ENCODE peak calls at places on chromosomes 13 and 19, in six cellular contexts. U is astrocyte of the cerebellum, S is psoas muscle, V is endodermal cell, D is GM13977, W is heart left ventricle. H is an unnamed sample.

GRCh38 chr19:53908106-53908932 is 759 bp upstream of the CACNG7 start:
- DNase-seq in U (peak; percentile 5), S (peak; percentile 59), V (peak; percentile 95), D (peak; percentile 84), W (peak; percentile 43), H (no peak)

GRCh38 chr19:41995959-41996797 is 2.1 kb upstream of the ATP1A3 start:
- DNase-seq in U (no peak), S (no peak), V (peak; percentile 78), D (peak; percentile 62), W (no peak), H (no peak)

GRCh38 chr13:32881074-32881791 is 135.0 kb upstream of the KL start:
- DNase-seq in U (peak; percentile 31), S (no peak), V (no peak), D (no peak), W (no peak), H (no peak)

GRCh38 chr13:95937700-95938320 is 115.4 kb downstream of the UGGT2 start:
- DNase-seq in U (no peak), S (no peak), V (no peak), D (no peak), W (no peak), H (no peak)

GRCh38 chr13:52130641-52131040 is 1.8 kb upstream of the NEK5 start:
- DNase-seq in U (no peak), S (no peak), V (no peak), D (no peak), W (no peak), H (no peak)

GRCh38 chr19:21109116-21109515 is 27.1 kb downstream of the ZNF714 start:
- DNase-seq in U (no peak), S (no peak), V (no peak), D (no peak), W (no peak), H (no peak)

GRCh38 chr13:30698023-30698422 is 37.3 kb upstream of the ALOX5AP start:
- DNase-seq in U (peak; percentile 91), S (no peak), V (peak; percentile 15), D (no peak), W (no peak), H (no peak)

GRCh38 chr13:43246382-43246781 is 223.0 kb downstream of the DNAJC15 start:
- DNase-seq in U (no peak), S (no peak), V (no peak), D (no peak), W (no peak), H (no peak)

GRCh38 chr13:58587183-58587582 is 955.6 kb downstream of the PCDH17 start:
- DNase-seq in U (no peak), S (no peak), V (no peak), D (peak; percentile 2), W (no peak), H (no peak)

GRCh38 chr13:104006625-104007061 is 940.4 kb upstream of the SLC10A2 start:
- DNase-seq in U (peak; percentile 49), S (no peak), V (no peak), D (no peak), W (no peak), H (no peak)

GRCh38 chr13:30394798-30395191 is 27.5 kb upstream of the UBE2L5 start:
- DNase-seq in U (no peak), S (no peak), V (no peak), D (peak; percentile 55), W (no peak), H (no peak)

GRCh38 chr13:98945863-98946605 is 31.8 kb downstream of the DOCK9 start:
- DNase-seq in U (no peak), S (no peak), V (no peak), D (no peak), W (no peak), H (no peak)

GRCh38 chr13:44394649-44395048 is 21.0 kb downstream of the SERP2 start:
- DNase-seq in U (no peak), S (no peak), V (no peak), D (no peak), W (no peak), H (no peak)

GRCh38 chr13:32840113-32840512 is 176.1 kb upstream of the KL start:
- DNase-seq in U (no peak), S (no peak), V (no peak), D (no peak), W (no peak), H (no peak)

GRCh38 chr19:4028334-4029246 is 21.1 kb downstream of the PIAS4 start:
- DNase-seq in U (no peak), S (no peak), V (no peak), D (no peak), W (no peak), H (no peak)

GRCh38 chr19:611506-611869 is 21.8 kb downstream of the HCN2 start:
- DNase-seq in U (peak; percentile 98), S (no peak), V (no peak), D (no peak), W (no peak), H (no peak)

GRCh38 chr19:29798783-29799182 is 13.0 kb upstream of the CCNE1 start:
- DNase-seq in U (no peak), S (peak; percentile 19), V (no peak), D (no peak), W (no peak), H (no peak)

GRCh38 chr13:64723735-64724134 is 2506.4 kb downstream of the PCDH9 start:
- DNase-seq in U (peak; percentile 72), S (no peak), V (no peak), D (no peak), W (no peak), H (no peak)

GRCh38 chr19:13957107-13957506 is 4.8 kb downstream of the DCAF15 start:
- DNase-seq in U (no peak), S (peak; percentile 83), V (no peak), D (no peak), W (no peak), H (no peak)
- TF ChIP-seq CTCF in U (no peak), S (no peak), V (no peak), D (no peak), W (no peak), H (no peak)

GRCh38 chr13:49213997-49214916 is 5.9 kb upstream of the MLNR start:
- DNase-seq in U (no peak), S (no peak), V (no peak), D (no peak), W (no peak), H (no peak)

GRCh38 chr13:49213539-49213938 is 6.6 kb upstream of the MLNR start:
- DNase-seq in U (no peak), S (no peak), V (no peak), D (no peak), W (no peak), H (no peak)

GRCh38 chr13:49217962-49218492 is 2.1 kb upstream of the MLNR start:
- DNase-seq in U (no peak), S (no peak), V (no peak), D (no peak), W (no peak), H (no peak)

GRCh38 chr13:49216334-49216733 is 3.8 kb upstream of the MLNR start:
- DNase-seq in U (no peak), S (no peak), V (no peak), D (no peak), W (no peak), H (no peak)

DNA sequence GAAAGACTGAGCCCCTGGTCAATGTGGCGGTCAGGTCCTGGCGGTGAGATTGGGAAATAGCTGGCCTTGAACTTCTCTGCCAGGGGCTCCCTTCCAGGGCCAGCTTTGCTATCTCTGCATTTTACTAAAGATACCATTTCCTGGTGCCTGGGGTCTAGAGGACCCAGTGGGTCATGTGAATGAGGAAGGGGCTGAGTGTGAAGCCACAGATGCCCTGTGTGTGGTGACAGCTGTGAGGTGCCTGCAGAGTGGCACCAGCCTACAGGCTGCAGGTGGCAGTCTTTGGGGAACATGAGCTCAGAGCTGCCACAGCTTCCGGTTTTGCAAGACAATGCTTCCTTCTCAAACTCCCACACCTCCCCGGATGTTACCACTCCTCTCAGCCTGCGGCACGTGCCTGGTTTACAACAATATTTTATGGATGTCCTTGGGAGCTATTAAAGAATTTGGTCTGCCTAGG is 5.2 kb upstream of the MLNR start:
- DNase-seq in U (no peak), S (no peak), V (peak; percentile 78), D (no peak), W (peak; percentile 38), H (no peak)
- TF ChIP-seq CTCF in U (no peak), S (no peak), V (peak; percentile 51), D (no peak), W (no peak), H (no peak)

DNA sequence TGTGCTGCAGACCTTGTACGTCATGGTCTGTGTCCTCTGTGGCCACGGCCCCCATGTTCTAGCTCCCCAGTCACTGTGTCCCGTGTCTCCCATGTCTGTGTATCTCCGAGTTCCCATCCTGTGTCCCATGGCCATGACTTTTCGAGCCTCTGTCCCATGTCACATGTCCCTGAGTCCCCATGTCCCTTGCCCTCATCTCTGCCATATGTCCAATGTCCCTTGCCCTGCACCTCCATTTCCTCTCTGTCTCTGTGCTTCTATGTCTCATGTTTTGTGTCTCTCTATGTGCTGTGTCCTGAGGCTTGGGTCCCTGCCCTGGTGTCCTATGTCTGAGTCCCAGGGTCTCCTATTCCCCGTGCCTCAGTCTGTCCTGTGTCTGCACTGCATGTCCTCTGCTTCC is 2.0 kb downstream of the ATP4A start:
- DNase-seq in U (no peak), S (no peak), V (no peak), D (no peak), W (no peak), H (no peak)
- TF ChIP-seq CTCF in U (no peak), S (no peak), V (no peak), D (no peak), W (no peak), H (no peak)

DNA sequence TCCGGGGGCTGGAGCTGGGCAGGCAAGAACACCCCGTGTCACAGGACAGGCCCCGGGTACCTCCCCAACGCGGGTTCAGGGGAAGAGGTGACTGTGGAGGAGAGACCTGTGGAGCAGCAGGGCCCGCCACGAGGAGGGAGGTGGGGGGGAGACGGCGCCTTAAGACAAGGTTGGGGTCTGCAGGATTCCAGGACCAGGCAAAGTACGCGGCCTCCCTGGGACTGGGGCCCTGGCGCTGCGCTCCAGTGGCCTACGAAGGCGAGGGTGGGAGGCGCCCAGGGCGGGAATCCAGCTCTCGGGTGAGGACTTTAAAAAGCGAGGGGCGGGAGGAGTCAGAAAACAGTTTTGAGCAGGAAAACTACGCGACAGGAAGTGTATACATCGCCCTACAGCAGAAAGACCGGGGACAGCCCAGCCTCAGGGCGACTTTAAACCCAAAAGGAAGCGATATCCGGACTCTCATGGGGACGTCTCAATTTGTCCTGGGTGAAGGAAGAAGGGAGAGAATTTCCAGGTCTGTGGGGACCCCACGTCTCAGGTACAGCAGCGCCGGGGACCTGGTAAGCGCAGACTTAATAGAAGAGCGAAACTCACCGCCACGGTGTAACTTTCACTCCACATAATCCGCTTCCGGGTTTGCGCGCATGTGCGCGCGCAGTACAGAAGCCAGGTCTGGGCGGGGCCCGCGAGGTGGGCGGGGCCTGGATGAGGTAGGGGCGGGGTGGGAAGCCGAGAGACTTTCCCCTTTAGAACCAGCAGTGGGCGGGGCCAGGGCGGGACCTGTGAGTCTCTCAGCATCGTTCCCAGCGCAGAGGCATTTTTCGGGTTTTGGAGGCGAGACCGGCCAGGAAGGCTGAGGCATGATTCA is at the start of gene ZNF83:
- DNase-seq in U (peak; percentile 89), S (peak; percentile 96), V (peak; percentile 100), D (peak; percentile 97), W (peak; percentile 96), H (peak; percentile 89)
- TF ChIP-seq CTCF in U (no peak), S (no peak), V (no peak), D (no peak), W (no peak), H (no peak)

H was measured in activated B cell treated with CpG ODN at 0.5 μM for 24 hours.